ENCODE peak calls at places on chromosomes 7 and 10, in four cellular contexts. V, Q, K and G are unnamed samples.

GRCh38 chr10:17272648-17273047 is 44.6 kb downstream of the VIM start:
- DNase-seq in Q (no peak), V (no peak), K (no peak), G (no peak)

GRCh38 chr7:69630292-69630691 is 32.0 kb downstream of the AUTS2 start:
- DNase-seq in V (no peak), K (no peak), Q (no peak), G (no peak)

GRCh38 chr7:44280636-44280992 is 44.8 kb downstream of the CAMK2B start:
- DNase-seq in K (no peak), V (no peak), Q (peak), G (no peak)

GRCh38 chr7:157646551-157646950 is 309.7 kb downstream of the DNAJB6 start:
- DNase-seq in Q (no peak), K (no peak), V (no peak), G (no peak)

GRCh38 chr10:90318659-90319058 is 539.2 kb downstream of the HTR7 start:
- DNase-seq in V (no peak), K (no peak), Q (no peak), G (no peak)

GRCh38 chr7:113464096-113464855 is 345.9 kb upstream of the SMIM30 start:
- DNase-seq in K (no peak), Q (no peak), V (no peak), G (no peak)

GRCh38 chr7:151063212-151063561 is 3.8 kb downstream of the SLC4A2 start:
- DNase-seq in V (no peak), Q (no peak), K (no peak), G (no peak)

GRCh38 chr10:42976353-42977031 is 100.4 kb upstream of the RET start:
- DNase-seq in Q (no peak), K (no peak), V (no peak), G (no peak)

GRCh38 chr7:92765725-92766124 is 70.6 kb downstream of the CDK6 start:
- DNase-seq in K (no peak), V (no peak), Q (no peak), G (no peak)

GRCh38 chr7:15947749-15948148 is 261.3 kb upstream of the MEOX2 start:
- DNase-seq in Q (no peak), V (no peak), K (no peak), G (no peak)

GRCh38 chr10:131043039-131043691 is 268.4 kb downstream of the TCERG1L start:
- DNase-seq in V (no peak), K (no peak), Q (no peak), G (no peak)

GRCh38 chr7:50978633-50979215 is 196.0 kb upstream of the GRB10 start:
- DNase-seq in K (peak), Q (no peak), V (no peak), G (no peak)

GRCh38 chr10:5975641-5976473 is 1.5 kb downstream of the IL15RA start:
- DNase-seq in K (no peak), Q (peak), V (no peak), G (no peak)

GRCh38 chr10:69639291-69640195 is 9.5 kb downstream of the FAM241B start:
- DNase-seq in V (peak), K (peak), Q (peak), G (peak)

GRCh38 chr10:103918053-103918846 is at the start of gene STN1:
- DNase-seq in Q (peak), V (peak), K (peak), G (peak)
- TF ChIP-seq CTCF in Q (no peak), V (peak), K (peak), G (peak)

DNA sequence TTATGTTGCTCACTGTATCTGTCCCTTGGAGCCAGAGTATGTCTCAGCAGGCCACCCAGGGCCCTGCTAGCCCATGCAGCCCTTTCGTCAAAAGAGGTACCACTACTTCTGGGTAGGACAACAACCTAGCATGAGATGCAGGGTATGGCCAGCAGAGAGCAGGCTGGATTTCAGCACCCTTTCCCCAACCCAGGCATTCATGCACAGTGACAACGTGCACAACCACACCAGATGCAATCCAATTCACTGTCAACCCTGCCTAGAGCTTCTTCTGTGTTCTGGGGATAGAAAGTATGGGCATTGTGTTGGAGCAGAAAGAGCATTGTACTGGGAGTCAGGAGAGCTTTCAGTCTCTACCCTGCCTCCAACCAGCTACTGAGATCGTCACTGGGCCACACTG is 37.9 kb downstream of the JAZF1 start:
- DNase-seq in V (no peak), K (no peak), Q (no peak), G (no peak)
- TF ChIP-seq CTCF in V (no peak), K (no peak), Q (peak), G (no peak)

DNA sequence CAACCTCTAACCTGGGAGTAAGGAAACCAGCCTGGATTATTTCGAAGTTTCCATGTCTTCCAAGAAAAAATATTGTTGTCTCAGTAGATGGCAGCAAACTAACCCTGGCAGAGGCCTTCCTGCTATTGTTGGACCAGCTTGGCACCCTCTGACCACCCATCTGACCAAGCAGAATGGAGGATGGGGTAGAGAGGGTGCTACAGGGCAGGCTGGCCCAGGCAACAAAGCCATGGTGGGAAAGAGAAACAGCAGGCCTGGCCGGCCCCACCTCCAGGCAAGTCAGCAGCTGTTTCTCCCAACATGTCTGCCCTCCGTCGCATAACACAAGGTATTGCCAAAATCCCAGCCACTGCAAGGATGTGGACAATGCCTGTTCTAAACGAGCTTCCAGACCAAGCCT is 95.0 kb downstream of the FAM53B start:
- DNase-seq in V (no peak), K (no peak), Q (peak), G (no peak)
- TF ChIP-seq CTCF in V (no peak), K (no peak), Q (no peak), G (no peak)

DNA sequence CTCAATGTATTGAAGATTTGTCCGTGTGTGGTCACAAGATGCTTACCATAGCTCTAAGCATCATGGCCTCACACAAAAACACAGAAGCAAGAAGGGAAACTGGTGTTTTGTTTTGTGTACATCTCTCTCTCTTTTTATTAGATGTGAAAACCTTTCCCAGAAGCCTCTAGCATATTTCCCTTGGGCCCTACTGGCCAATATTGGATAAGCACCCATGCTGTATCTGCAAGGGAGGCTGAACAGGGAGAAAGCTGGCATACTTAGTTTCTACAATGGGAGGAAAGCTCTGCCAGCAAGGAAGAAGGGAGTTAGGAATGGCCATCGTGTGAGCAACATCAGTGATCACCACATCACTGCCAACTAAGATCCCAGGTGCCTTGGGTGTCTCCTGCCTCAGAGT is 9.6 kb upstream of the NAMPT start:
- DNase-seq in Q (no peak), V (no peak), K (no peak), G (no peak)
- TF ChIP-seq CTCF in Q (no peak), V (no peak), K (no peak), G (peak)

DNA sequence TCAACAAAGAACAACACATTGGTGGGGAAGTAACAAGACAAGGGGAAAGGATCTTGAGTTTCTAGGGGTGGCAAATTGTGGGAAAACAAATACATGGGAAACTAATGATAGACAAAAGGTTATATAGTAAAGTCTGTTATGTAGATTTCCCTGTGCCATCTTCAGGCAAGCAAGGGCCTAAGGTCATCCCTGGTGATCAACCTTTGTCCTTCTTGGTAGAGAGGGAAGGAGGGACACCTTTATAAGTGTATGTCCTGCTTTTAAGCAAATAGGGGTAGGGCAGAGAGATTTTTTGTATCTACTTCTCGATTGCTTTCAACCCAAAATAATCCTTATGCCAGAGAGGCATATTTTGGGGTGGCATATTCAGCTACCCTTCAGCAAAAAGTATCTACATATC is 11.8 kb upstream of the ACTA2 start:
- DNase-seq in V (no peak), K (no peak), Q (no peak), G (no peak)
- TF ChIP-seq CTCF in V (no peak), K (no peak), Q (no peak), G (no peak)